ENCODE peak calls at places on chromosomes 1 and 21, in six cellular contexts. One of them, this sample, is unnamed.

GRCh38 chr1:78553859-78554258 is 63.1 kb downstream of the PTGFR start:
- DNase-seq in progenitor cell of endocrine pancreas: no peak
- DNase-seq in activated naive CD4-positive, alpha-beta T cell: no peak
- DNase-seq in iris pigment epithelial cell: peak
- DNase-seq in fibroblast of pulmonary artery: peak
- DNase-seq in nephron progenitor cell: no peak
- DNase-seq in this sample: no peak

GRCh38 chr1:200891774-200892157 is 2.9 kb upstream of the INAVA start:
- DNase-seq in progenitor cell of endocrine pancreas: peak
- DNase-seq in activated naive CD4-positive, alpha-beta T cell: no peak
- DNase-seq in iris pigment epithelial cell: no peak
- DNase-seq in fibroblast of pulmonary artery: no peak
- DNase-seq in nephron progenitor cell: peak
- DNase-seq in this sample: no peak

GRCh38 chr1:212147581-212148033 is 112.1 kb downstream of the DTL start:
- DNase-seq in progenitor cell of endocrine pancreas: no peak
- DNase-seq in activated naive CD4-positive, alpha-beta T cell: no peak
- DNase-seq in iris pigment epithelial cell: no peak
- DNase-seq in fibroblast of pulmonary artery: no peak
- DNase-seq in nephron progenitor cell: no peak
- DNase-seq in this sample: no peak

GRCh38 chr1:2413495-2414296 is 1.3 kb upstream of the PEX10 start:
- DNase-seq in progenitor cell of endocrine pancreas: no peak
- DNase-seq in activated naive CD4-positive, alpha-beta T cell: no peak
- DNase-seq in iris pigment epithelial cell: no peak
- DNase-seq in fibroblast of pulmonary artery: no peak
- DNase-seq in nephron progenitor cell: peak
- DNase-seq in this sample: no peak

GRCh38 chr21:21297211-21297610 is 299.0 kb downstream of the NCAM2 start:
- DNase-seq in progenitor cell of endocrine pancreas: no peak
- DNase-seq in activated naive CD4-positive, alpha-beta T cell: no peak
- DNase-seq in iris pigment epithelial cell: no peak
- DNase-seq in fibroblast of pulmonary artery: no peak
- DNase-seq in nephron progenitor cell: no peak
- DNase-seq in this sample: no peak

GRCh38 chr1:60222492-60223369 is 149.2 kb upstream of the C1orf87 start:
- DNase-seq in progenitor cell of endocrine pancreas: no peak
- DNase-seq in activated naive CD4-positive, alpha-beta T cell: no peak
- DNase-seq in iris pigment epithelial cell: no peak
- DNase-seq in fibroblast of pulmonary artery: no peak
- DNase-seq in nephron progenitor cell: no peak
- DNase-seq in this sample: no peak

GRCh38 chr1:63691672-63692425 is 82.0 kb upstream of the ROR1 start:
- DNase-seq in progenitor cell of endocrine pancreas: no peak
- DNase-seq in activated naive CD4-positive, alpha-beta T cell: no peak
- DNase-seq in iris pigment epithelial cell: peak
- DNase-seq in fibroblast of pulmonary artery: peak
- DNase-seq in nephron progenitor cell: peak
- DNase-seq in this sample: peak

GRCh38 chr1:119348941-119349340 is 19.6 kb upstream of the HAO2 start:
- DNase-seq in progenitor cell of endocrine pancreas: no peak
- DNase-seq in activated naive CD4-positive, alpha-beta T cell: no peak
- DNase-seq in iris pigment epithelial cell: no peak
- DNase-seq in fibroblast of pulmonary artery: no peak
- DNase-seq in nephron progenitor cell: no peak
- DNase-seq in this sample: no peak

GRCh38 chr1:54294846-54295245 is 94.9 kb downstream of the MRPL37 start:
- DNase-seq in progenitor cell of endocrine pancreas: no peak
- DNase-seq in activated naive CD4-positive, alpha-beta T cell: no peak
- DNase-seq in iris pigment epithelial cell: peak
- DNase-seq in fibroblast of pulmonary artery: no peak
- DNase-seq in nephron progenitor cell: no peak
- DNase-seq in this sample: peak

GRCh38 chr1:176206961-176207902 is at the start of gene COP1:
- DNase-seq in progenitor cell of endocrine pancreas: peak
- DNase-seq in activated naive CD4-positive, alpha-beta T cell: peak
- DNase-seq in iris pigment epithelial cell: peak
- DNase-seq in fibroblast of pulmonary artery: peak
- DNase-seq in nephron progenitor cell: peak
- DNase-seq in this sample: peak